ENCODE peak calls at places on chromosomes 16 and 17, in five cellular contexts. N, U, R, P and I are unnamed samples.

GRCh38 chr16:23504076-23504452 is 6.2 kb downstream of the GGA2 start:
- DNase-seq in N (no peak), P (no peak), U (no peak), R (no peak), I (no peak)

GRCh38 chr16:29775742-29776408 is 2.2 kb upstream of the ZG16 start:
- DNase-seq in U (no peak), N (no peak), R (no peak), P (no peak), I (no peak)

GRCh38 chr16:4414187-4414909 is 2.0 kb downstream of the CORO7 start:
- DNase-seq in R (no peak), N (no peak), P (peak; percentile 81), U (no peak), I (no peak)

GRCh38 chr17:50057521-50057991 is 1.6 kb downstream of the ITGA3 start:
- DNase-seq in N (no peak), R (no peak), P (no peak), U (no peak), I (no peak)

GRCh38 chr16:27401768-27402568 is at the start of gene IL21R:
- DNase-seq in N (no peak), R (peak; percentile 24), P (peak; percentile 92), U (peak; percentile 46), I (peak; percentile 4)

GRCh38 chr16:81641403-81642106 is 137.5 kb upstream of the PLCG2 start:
- DNase-seq in R (no peak), U (no peak), N (no peak), P (no peak), I (no peak)

GRCh38 chr16:77211880-77212735 is 12.9 kb downstream of the SYCE1L start:
- DNase-seq in U (no peak), N (peak; percentile 22), P (peak; percentile 75), R (peak; percentile 93), I (peak; percentile 24)

GRCh38 chr16:51523400-51523799 is 372.3 kb upstream of the SALL1 start:
- DNase-seq in U (no peak), N (no peak), P (no peak), R (no peak), I (peak; percentile 55)

GRCh38 chr17:82249896-82250581 is 21.2 kb downstream of the SLC16A3 start:
- DNase-seq in N (no peak), U (no peak), P (no peak), R (no peak), I (no peak)

GRCh38 chr17:64788286-64789060 is 126.4 kb upstream of the SMURF2 start:
- DNase-seq in R (no peak), U (no peak), N (no peak), P (no peak), I (no peak)

GRCh38 chr17:29049541-29050150 is 6.7 kb downstream of the PIPOX start:
- DNase-seq in N (no peak), R (no peak), U (no peak), P (no peak), I (no peak)

GRCh38 chr17:181213-182163 is at the start of gene DOC2B:
- DNase-seq in R (no peak), U (peak; percentile 22), P (peak; percentile 17), N (no peak), I (no peak)

GRCh38 chr17:77585142-77585860 is 373.2 kb upstream of the TNRC6C start:
- DNase-seq in N (no peak), U (no peak), R (no peak), P (no peak), I (no peak)

GRCh38 chr16:11138769-11139623 is 117.0 kb downstream of the SOCS1 start:
- DNase-seq in R (no peak), U (no peak), N (no peak), P (no peak), I (no peak)

GRCh38 chr16:3020604-3021448 is 658 bp downstream of the TNFRSF12A start:
- DNase-seq in U (peak; percentile 47), P (peak; percentile 65), N (no peak), R (no peak), I (no peak)

GRCh38 chr17:8125947-8126305 is 2.0 kb upstream of the HES7 start:
- DNase-seq in U (no peak), N (no peak), R (peak; percentile 62), P (no peak), I (no peak)

GRCh38 chr16:48366165-48367093 is 18.8 kb downstream of the SIAH1 start:
- DNase-seq in P (peak; percentile 52), R (peak; percentile 66), U (no peak), N (no peak), I (no peak)

GRCh38 chr17:33390479-33391027 is 97.5 kb upstream of the ASIC2 start:
- DNase-seq in P (no peak), U (no peak), N (no peak), R (no peak), I (no peak)

GRCh38 chr16:68592466-68593337 is 52.4 kb upstream of the CDH3 start:
- DNase-seq in N (no peak), P (no peak), R (no peak), U (no peak), I (no peak)

GRCh38 chr17:78107976-78108725 is 20.4 kb downstream of the TMC6 start:
- DNase-seq in R (no peak), N (no peak), U (no peak), P (no peak), I (no peak)

GRCh38 chr17:16977932-16978331 is 6.0 kb upstream of the TNFRSF13B start:
- DNase-seq in N (no peak), R (no peak), P (no peak), U (no peak), I (no peak)

GRCh38 chr17:1153795-1154546 is 25.8 kb downstream of the ABR start:
- DNase-seq in U (peak; percentile 92), N (no peak), P (no peak), R (peak; percentile 74), I (no peak)

GRCh38 chr16:67562918-67563707 is 787 bp downstream of the CTCF start:
- DNase-seq in N (no peak), P (peak; percentile 70), R (peak; percentile 25), U (peak; percentile 71), I (no peak)

GRCh38 chr17:29575511-29576213 is 7.2 kb downstream of the TP53I13 start:
- DNase-seq in U (no peak), N (no peak), P (no peak), R (no peak), I (no peak)

GRCh38 chr16:21611178-21611545 is 11.8 kb downstream of the METTL9 start:
- DNase-seq in P (no peak), N (no peak), R (no peak), U (no peak), I (no peak)

GRCh38 chr17:50346313-50347086 is 574 bp downstream of the XYLT2 start:
- DNase-seq in R (no peak), P (peak; percentile 63), N (no peak), U (peak; percentile 33), I (no peak)

GRCh38 chr17:7548585-7549400 is at the start of gene TNFSF12:
- DNase-seq in P (peak; percentile 68), N (no peak), U (peak; percentile 63), R (no peak), I (no peak)

GRCh38 chr16:69937465-69937951 is 13.6 kb upstream of the CLEC18A start:
- DNase-seq in P (no peak), R (no peak), N (no peak), U (peak; percentile 90), I (no peak)

GRCh38 chr17:14337596-14338079 is 36.8 kb downstream of the HS3ST3B1 start:
- DNase-seq in U (no peak), P (peak; percentile 74), N (no peak), R (no peak), I (no peak)

GRCh38 chr17:82016061-82016874 is 6.4 kb downstream of the CENPX start:
- DNase-seq in R (no peak), N (no peak), P (no peak), U (no peak), I (no peak)

GRCh38 chr17:76735006-76735405 is 2.1 kb downstream of the SRSF2 start:
- DNase-seq in N (no peak), R (no peak), U (no peak), P (no peak), I (no peak)

GRCh38 chr17:61862105-61862574 is 1.2 kb downstream of the BRIP1 start:
- DNase-seq in P (no peak), N (no peak), U (no peak), R (no peak), I (no peak)

GRCh38 chr17:42848093-42848492 is 2.9 kb upstream of the AOC3 start:
- DNase-seq in U (no peak), R (no peak), P (no peak), N (no peak), I (no peak)

GRCh38 chr17:57562231-57562630 is 182.9 kb downstream of the CCDC182 start:
- DNase-seq in U (peak; percentile 72), P (no peak), R (no peak), N (no peak), I (no peak)

GRCh38 chr16:9092282-9092962 is 978 bp downstream of the HAPSTR1 start:
- DNase-seq in P (peak; percentile 71), R (no peak), N (no peak), U (peak; percentile 23), I (no peak)

GRCh38 chr16:27787661-27788060 is 237.7 kb downstream of the KATNIP start:
- DNase-seq in U (no peak), N (no peak), R (no peak), P (no peak), I (no peak)

GRCh38 chr17:32746698-32747097 is 130.2 kb downstream of the MYO1D start:
- DNase-seq in P (no peak), R (no peak), U (no peak), N (no peak), I (no peak)